ENCODE peak calls at places on chromosomes 12 and 14, in four cellular contexts. N is mesenchymal stem cell, M is H9, F is OCI-LY7. Z is an unnamed sample.

GRCh38 chr12:32494676-32495075 is 95.3 kb downstream of the FGD4 start:
- DNase-seq in N (no peak), M (no peak), F (peak), Z (peak)

GRCh38 chr14:100862277-100862676 is 36.4 kb downstream of the MEG3 start:
- DNase-seq in N (no peak), M (no peak), F (no peak), Z (no peak)

GRCh38 chr14:71659165-71659564 is 273.1 kb upstream of the RGS6 start:
- DNase-seq in N (peak), M (no peak), F (peak), Z (peak)

GRCh38 chr14:58977366-58977765 is 211.1 kb upstream of the DAAM1 start:
- DNase-seq in N (peak), M (no peak), F (no peak), Z (peak)

GRCh38 chr12:83575326-83575725 is 888.6 kb downstream of the TMTC2 start:
- DNase-seq in N (no peak), M (no peak), F (no peak), Z (peak)

GRCh38 chr12:86550222-86551145 is 294.3 kb upstream of the MGAT4C start:
- DNase-seq in N (no peak), M (no peak), F (no peak), Z (no peak)

GRCh38 chr12:115354007-115354452 is 670.1 kb upstream of the TBX3 start:
- DNase-seq in N (peak), M (no peak), F (no peak), Z (peak)

GRCh38 chr12:57793920-57794319 is 11.3 kb downstream of the TSFM start:
- DNase-seq in N (peak), M (no peak), F (no peak), Z (peak)

GRCh38 chr14:100892496-100893227 is 10.9 kb downstream of the RTL1 start:
- DNase-seq in N (no peak), M (peak), F (no peak), Z (no peak)

GRCh38 chr12:111330800-111331752 is 37.8 kb downstream of the PHETA1 start:
- DNase-seq in N (peak), M (no peak), F (peak), Z (peak)

GRCh38 chr14:24997335-24997734 is 52.6 kb downstream of the STXBP6 start:
- DNase-seq in N (no peak), M (no peak), F (no peak), Z (no peak)

GRCh38 chr14:75246546-75247285 is 31.9 kb upstream of the FOS start:
- DNase-seq in N (no peak), M (no peak), F (no peak), Z (no peak)

GRCh38 chr14:84254205-84254788 is 1275.6 kb upstream of the FLRT2 start:
- DNase-seq in N (peak), M (peak), F (no peak), Z (no peak)

GRCh38 chr12:124384299-124384894 is 89.5 kb downstream of the RFLNA start:
- DNase-seq in N (no peak), M (no peak), F (no peak), Z (no peak)

GRCh38 chr14:75482366-75482765 is 39.9 kb upstream of the BATF start:
- DNase-seq in N (no peak), M (no peak), F (no peak), Z (no peak)

GRCh38 chr12:1644523-1645438 is 15.8 kb downstream of the WNT5B start:
- DNase-seq in N (no peak), M (no peak), F (no peak), Z (no peak)

GRCh38 chr12:92558806-92559205 is 144.0 kb upstream of the PLEKHG7 start:
- DNase-seq in N (peak), M (no peak), F (no peak), Z (no peak)

GRCh38 chr12:106054016-106054415 is 84.7 kb downstream of the NUAK1 start:
- DNase-seq in N (no peak), M (no peak), F (no peak), Z (no peak)

GRCh38 chr14:23937121-23937692 is 16.4 kb upstream of the DHRS4 start:
- DNase-seq in N (no peak), M (no peak), F (no peak), Z (no peak)

GRCh38 chr14:90587252-90587910 is 190.6 kb downstream of the CALM1 start:
- DNase-seq in N (no peak), M (no peak), F (no peak), Z (no peak)

GRCh38 chr14:59185676-59186075 is 2.8 kb upstream of the DAAM1 start:
- DNase-seq in N (no peak), M (no peak), F (peak), Z (no peak)

GRCh38 chr14:56025191-56025590 is 93.0 kb upstream of the PELI2 start:
- DNase-seq in N (no peak), M (no peak), F (no peak), Z (no peak)

GRCh38 chr12:15688838-15689237 is 100.3 kb downstream of the EPS8 start:
- DNase-seq in N (no peak), M (peak), F (no peak), Z (no peak)

GRCh38 chr12:47085815-47086252 is 6.1 kb upstream of the AMIGO2 start:
- DNase-seq in N (peak), M (peak), F (no peak), Z (peak)

GRCh38 chr14:70898346-70898745 is 8.9 kb upstream of the PCNX1 start:
- DNase-seq in N (no peak), M (no peak), F (no peak), Z (no peak)

GRCh38 chr14:76863724-76864407 is 37.7 kb downstream of the LRRC74A start:
- DNase-seq in N (no peak), M (no peak), F (no peak), Z (no peak)

GRCh38 chr14:51867753-51868152 is 7.3 kb downstream of the GNG2 start:
- DNase-seq in N (peak), M (no peak), F (no peak), Z (no peak)

GRCh38 chr12:40691913-40692616 is at the start of gene CNTN1:
- DNase-seq in N (peak), M (peak), F (no peak), Z (no peak)

GRCh38 chr12:51199546-51199945 is 18.3 kb downstream of the POU6F1 start:
- DNase-seq in N (no peak), M (no peak), F (no peak), Z (no peak)

GRCh38 chr12:321606-322326 is 59.1 kb upstream of the SLC6A13 start:
- DNase-seq in N (no peak), M (no peak), F (peak), Z (peak)

GRCh38 chr12:53217930-53218307 is 10.9 kb upstream of the ITGB7 start:
- DNase-seq in N (peak), M (peak), F (no peak), Z (no peak)

GRCh38 chr12:53219956-53220856 is 11.8 kb downstream of the RARG start:
- DNase-seq in N (peak), M (peak), F (peak), Z (peak)

GRCh38 chr12:53219116-53219955 is 12.3 kb upstream of the ITGB7 start:
- DNase-seq in N (peak), M (peak), F (no peak), Z (peak)

GRCh38 chr12:53217049-53217929 is 10.2 kb upstream of the ITGB7 start:
- DNase-seq in N (no peak), M (peak), F (no peak), Z (peak)

GRCh38 chr12:53218551-53219114 is 11.6 kb upstream of the ITGB7 start:
- DNase-seq in N (no peak), M (peak), F (no peak), Z (no peak)
- H3K4me2 ChIP-seq in N (peak), M (peak), F (peak), Z (peak)

GRCh38 chr14:104752338-104752734 is 611 bp upstream of the SIVA1 start:
- DNase-seq in N (no peak), M (no peak), F (no peak), Z (no peak)
- H3K4me2 ChIP-seq in N (peak), M (peak), F (peak), Z (peak)

GRCh38 chr14:99257122-99257672 is 14.8 kb downstream of the BCL11B start:
- DNase-seq in N (no peak), M (no peak), F (no peak), Z (no peak)
- H3K4me2 ChIP-seq in N (no peak), M (no peak), F (no peak), Z (no peak)

GRCh38 chr12:70049596-70050360 is 193.5 kb upstream of the CNOT2 start:
- DNase-seq in N (no peak), M (no peak), F (peak), Z (peak)
- H3K4me2 ChIP-seq in N (no peak), M (no peak), F (peak), Z (peak)

GRCh38 chr12:132447731-132448452 is 42.1 kb upstream of the FBRSL1 start:
- DNase-seq in N (no peak), M (no peak), F (no peak), Z (no peak)
- H3K4me2 ChIP-seq in N (no peak), M (no peak), F (no peak), Z (no peak)